ENCODE peak calls at places on chromosome 7, in five cellular contexts. G is activated gamma-delta T cell treated with anti-CD3 and anti-CD28 coated beads, Interleukin-2, amount 50 U/mL, for 16 hours; D is A172; P is stimulated activated CD4-positive, alpha-beta T cell treated with anti-CD3 and anti-CD28 coated beads, Interleukin-15, amount 100 ng/mL, for 24 hours; L is cardiac fibroblast. I is an unnamed sample.

GRCh38 chr7:27670676-27671075 is 8.0 kb upstream of the HIBADH start:
- DNase-seq in G (no peak), P (no peak), D (no peak), L (no peak), I (no peak)

GRCh38 chr7:42285383-42285824 is 48.4 kb upstream of the GLI3 start:
- DNase-seq in L (no peak), D (peak; percentile 75), G (no peak), P (no peak), I (no peak)

GRCh38 chr7:2041496-2042367 is 191.0 kb downstream of the MAD1L1 start:
- DNase-seq in D (no peak), L (no peak), P (no peak), G (no peak), I (no peak)

GRCh38 chr7:122143751-122144711 is at the start of gene AASS:
- DNase-seq in L (peak; percentile 98), P (peak; percentile 88), G (peak; percentile 58), D (peak; percentile 96), I (peak; percentile 92)

GRCh38 chr7:127961787-127962463 is 69.3 kb downstream of the LRRC4 start:
- DNase-seq in P (no peak), L (no peak), D (no peak), G (no peak), I (no peak)

GRCh38 chr7:2572101-2572842 is 13.5 kb downstream of the IQCE start:
- DNase-seq in P (peak; percentile 48), G (no peak), L (peak; percentile 43), D (peak; percentile 82), I (peak; percentile 33)

GRCh38 chr7:33108591-33108930 is 643 bp downstream of the RP9 start:
- DNase-seq in L (no peak), D (peak; percentile 29), G (no peak), P (peak; percentile 55), I (peak; percentile 9)

GRCh38 chr7:79692015-79692414 is 238.5 kb upstream of the MAGI2 start:
- DNase-seq in D (peak; percentile 64), P (no peak), G (no peak), L (peak; percentile 36), I (peak; percentile 83)

GRCh38 chr7:140672382-140673062 is at the start of gene ADCK2:
- DNase-seq in P (peak; percentile 74), D (no peak), L (peak; percentile 17), G (peak; percentile 24), I (no peak)

GRCh38 chr7:47635091-47636090 is 53.5 kb upstream of the TNS3 start:
- DNase-seq in G (no peak), L (peak; percentile 21), D (peak; percentile 60), P (no peak), I (no peak)

GRCh38 chr7:151087247-151088018 is 1.2 kb downstream of the AGAP3 start:
- DNase-seq in D (no peak), L (peak; percentile 69), G (no peak), P (peak; percentile 55), I (peak; percentile 25)

GRCh38 chr7:41457832-41458437 is 245.0 kb downstream of the INHBA start:
- DNase-seq in G (no peak), D (no peak), L (no peak), P (no peak), I (no peak)

GRCh38 chr7:154566877-154567276 is 436.0 kb downstream of the PAXIP1 start:
- DNase-seq in L (no peak), P (no peak), G (no peak), D (no peak), I (no peak)

GRCh38 chr7:87016606-87017005 is 42.8 kb downstream of the ELAPOR2 start:
- DNase-seq in L (no peak), D (no peak), G (no peak), P (no peak), I (no peak)

I was measured in kidney glomerular epithelial cell.